ENCODE peak calls at places on chromosome 18, in nine cellular contexts. T is cardiac muscle cell, Q is Calu3, M is astrocyte of the cerebellum, I is fibroblast of lung, G is tibial nerve, W is transverse colon, C is left ventricle myocardium inferior, L is Caco-2. N is an unnamed sample.

GRCh38 chr18:31230495-31230894 is 67.8 kb upstream of the DSC1 start:
- DNase-seq in W (no peak), T (peak), C (no peak), G (no peak), M (peak), I (peak), Q (peak), L (no peak), N (no peak)

GRCh38 chr18:55522011-55522410 is 66.0 kb downstream of the TCF4 start:
- DNase-seq in T (peak), C (no peak), W (peak), L (no peak), M (no peak), I (no peak), G (no peak), Q (peak), N (no peak)

GRCh38 chr18:2909431-2910140 is 62.8 kb downstream of the EMILIN2 start:
- DNase-seq in C (no peak), I (no peak), M (no peak), L (no peak), T (no peak), G (no peak), W (no peak), Q (no peak), N (no peak)

GRCh38 chr18:65753520-65753919 is 2.7 kb downstream of the CDH7 start:
- DNase-seq in I (peak), C (no peak), Q (peak), L (no peak), G (no peak), W (no peak), T (no peak), M (peak), N (no peak)

GRCh38 chr18:12939161-12939560 is 8.7 kb upstream of the SEH1L start:
- DNase-seq in C (no peak), G (no peak), M (no peak), Q (no peak), W (no peak), I (no peak), L (no peak), T (no peak), N (no peak)

GRCh38 chr18:32771169-32771751 is 1.6 kb downstream of the KLHL14 start:
- DNase-seq in L (no peak), C (no peak), M (no peak), G (no peak), Q (peak), W (no peak), T (no peak), I (peak), N (peak)

GRCh38 chr18:6605115-6605869 is 124.2 kb upstream of the ARHGAP28 start:
- DNase-seq in C (no peak), M (no peak), W (no peak), I (no peak), Q (no peak), T (peak), L (no peak), G (no peak), N (no peak)

GRCh38 chr18:6719098-6719913 is 10.2 kb upstream of the ARHGAP28 start:
- DNase-seq in T (no peak), W (no peak), I (no peak), G (no peak), C (no peak), M (no peak), L (peak), Q (no peak), N (no peak)

GRCh38 chr18:715626-716025 is 3.2 kb upstream of the ENOSF1 start:
- DNase-seq in G (no peak), Q (no peak), I (peak), W (no peak), C (no peak), M (peak), T (peak), L (no peak), N (no peak)

GRCh38 chr18:75524852-75525251 is 97.3 kb upstream of the SMIM21 start:
- DNase-seq in T (no peak), M (no peak), G (no peak), I (no peak), L (no peak), C (no peak), W (no peak), Q (no peak), N (no peak)

GRCh38 chr18:9735238-9735637 is 27.1 kb downstream of the RAB31 start:
- DNase-seq in L (no peak), I (no peak), W (no peak), Q (no peak), T (no peak), G (no peak), M (no peak), C (no peak), N (no peak)

GRCh38 chr18:32772580-32773186 is at the start of gene KLHL14:
- DNase-seq in L (no peak), W (no peak), I (no peak), C (no peak), T (no peak), M (no peak), Q (no peak), G (no peak), N (no peak)

GRCh38 chr18:44637210-44638051 is 43.3 kb upstream of the SETBP1 start:
- DNase-seq in Q (peak), L (no peak), W (no peak), M (no peak), I (peak), C (no peak), T (no peak), G (no peak), N (no peak)

GRCh38 chr18:37663446-37663845 is 97.8 kb upstream of the CELF4 start:
- DNase-seq in W (no peak), G (no peak), Q (no peak), L (no peak), M (no peak), T (no peak), I (no peak), C (no peak), N (no peak)

GRCh38 chr18:59918320-59918755 is 18.5 kb downstream of the PMAIP1 start:
- DNase-seq in C (peak), G (no peak), L (no peak), Q (peak), W (peak), T (peak), M (peak), I (peak), N (peak)

GRCh38 chr18:62784338-62784965 is 69.1 kb downstream of the PHLPP1 start:
- DNase-seq in I (peak), L (no peak), T (peak), W (no peak), G (no peak), M (no peak), C (no peak), Q (no peak), N (no peak)

GRCh38 chr18:29351171-29351570 is 1174.2 kb upstream of the CDH2 start:
- DNase-seq in W (no peak), I (no peak), C (no peak), T (no peak), Q (no peak), M (no peak), L (no peak), G (no peak), N (no peak)

GRCh38 chr18:39799010-39799409 is 2156.0 kb upstream of the PIK3C3 start:
- DNase-seq in L (no peak), I (no peak), T (peak), W (peak), C (no peak), G (no peak), Q (peak), M (no peak), N (no peak)

GRCh38 chr18:77086034-77086433 is 46.5 kb downstream of the MBP start:
- DNase-seq in C (no peak), T (peak), L (no peak), G (no peak), Q (no peak), M (no peak), I (peak), W (no peak), N (no peak)

GRCh38 chr18:9413586-9413985 is 61.7 kb upstream of the RALBP1 start:
- DNase-seq in L (no peak), Q (no peak), M (no peak), C (no peak), G (no peak), I (peak), W (no peak), T (peak), N (no peak)

GRCh38 chr18:8403713-8404112 is 205.5 kb upstream of the RAB12 start:
- DNase-seq in I (no peak), M (no peak), T (no peak), Q (no peak), G (no peak), L (no peak), C (no peak), W (no peak), N (no peak)

GRCh38 chr18:8400825-8401224 is 208.4 kb upstream of the RAB12 start:
- DNase-seq in M (no peak), W (no peak), C (no peak), I (no peak), G (no peak), L (no peak), T (no peak), Q (no peak), N (no peak)

GRCh38 chr18:8400193-8400752 is 209.0 kb upstream of the RAB12 start:
- DNase-seq in T (no peak), L (no peak), G (no peak), I (no peak), Q (no peak), M (no peak), C (no peak), W (no peak), N (no peak)

GRCh38 chr18:8401606-8402005 is 207.6 kb upstream of the RAB12 start:
- DNase-seq in Q (no peak), I (no peak), M (no peak), G (no peak), C (no peak), L (no peak), W (no peak), T (no peak), N (no peak)

GRCh38 chr18:8402237-8402636 is 207.0 kb upstream of the RAB12 start:
- DNase-seq in G (no peak), Q (no peak), C (no peak), T (no peak), I (no peak), M (no peak), W (no peak), L (no peak), N (no peak)
- TF ChIP-seq CTCF in G (no peak), Q (no peak), C (no peak), T (no peak), I (no peak), M (no peak), W (no peak), L (no peak), N (no peak)

DNA sequence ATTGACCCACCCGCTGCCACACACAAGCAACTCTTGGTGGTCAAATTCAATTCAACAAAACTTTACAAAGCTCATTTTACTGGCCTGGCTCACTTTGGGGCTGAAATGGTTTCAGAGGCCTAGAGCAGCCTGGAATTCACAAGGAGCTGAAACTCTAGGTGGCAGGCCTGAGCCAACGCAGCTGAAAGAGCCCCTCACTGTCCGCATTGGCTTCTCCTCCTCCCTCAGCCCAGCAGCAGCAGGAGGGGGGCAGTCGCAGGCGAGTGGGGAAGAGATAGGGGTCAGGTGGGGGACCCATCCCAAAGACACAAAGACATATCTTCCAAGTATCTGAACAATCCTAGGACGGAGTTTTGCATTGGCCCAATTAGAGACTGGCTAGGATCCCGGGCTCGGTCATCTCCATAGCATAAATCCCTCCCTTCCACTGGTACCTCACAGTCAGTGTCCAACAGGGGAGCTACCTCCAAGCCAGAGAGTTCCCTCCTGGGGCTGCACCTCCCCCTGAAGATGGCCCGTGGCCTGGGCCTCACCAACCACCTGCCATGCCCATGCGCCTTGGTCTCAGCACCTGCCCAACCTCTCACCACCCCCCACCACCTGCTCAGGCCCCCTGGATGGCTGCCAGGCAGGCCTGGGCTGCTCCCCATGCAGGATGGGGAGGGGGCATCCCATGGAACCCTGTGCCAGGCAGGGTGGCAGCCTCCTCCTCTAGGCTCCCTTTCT is 113.4 kb downstream of the ZBTB7C start:
- DNase-seq in T (peak), G (no peak), W (no peak), I (peak), C (no peak), M (no peak), L (no peak), Q (no peak), N (no peak)
- TF ChIP-seq CTCF in T (peak), G (peak), W (no peak), I (peak), C (peak), M (peak), L (no peak), Q (no peak), N (no peak)

GRCh38 chr18:67710639-67711038 is 194.1 kb upstream of the DSEL start:
- DNase-seq in I (no peak), T (no peak), Q (peak), W (no peak), L (no peak), C (no peak), M (no peak), G (no peak), N (no peak)
- TF ChIP-seq CTCF in I (no peak), T (peak), Q (peak), W (no peak), L (peak), C (no peak), M (no peak), G (no peak), N (no peak)

DNA sequence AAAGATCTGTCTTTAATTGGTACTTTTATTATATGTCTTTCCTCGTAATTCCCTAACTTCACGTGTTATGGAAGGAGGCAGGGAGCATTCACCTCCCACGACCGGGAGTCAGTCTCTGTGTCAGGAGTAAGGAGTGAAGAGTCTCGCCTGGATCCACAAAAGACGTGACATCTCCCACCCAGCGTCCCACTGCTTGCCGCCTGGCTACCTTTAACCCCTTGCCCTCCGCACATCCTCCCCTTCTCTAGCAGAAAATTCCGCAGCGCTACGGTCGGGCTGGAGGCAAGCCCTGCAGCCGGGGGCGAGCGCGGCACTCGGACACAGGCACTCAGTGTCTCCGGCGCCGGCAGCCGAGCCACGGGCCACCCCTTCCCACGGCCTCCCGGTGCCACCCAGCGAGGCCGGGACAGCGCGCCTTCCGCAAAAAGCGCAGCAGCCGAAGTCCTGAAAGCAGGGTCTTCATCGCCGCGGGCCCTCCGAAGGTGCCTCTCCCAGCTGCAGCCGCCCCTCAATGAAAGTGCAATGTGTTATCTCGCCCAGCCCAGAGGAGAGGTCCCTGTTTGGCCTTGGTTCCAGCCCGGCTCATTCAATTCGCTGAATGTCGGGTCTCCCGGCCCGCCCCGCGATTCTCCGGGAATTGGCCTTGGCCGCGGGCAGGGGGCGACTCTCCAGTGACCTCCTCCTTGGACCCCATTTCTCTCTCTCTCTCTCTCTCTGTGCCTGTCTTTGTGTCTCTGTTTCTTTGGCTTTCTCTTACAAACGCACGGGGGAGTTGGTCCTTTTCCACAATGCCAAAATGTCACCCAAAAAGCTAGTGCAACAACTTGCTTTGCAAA is 1.2 kb downstream of the DLGAP1 start:
- DNase-seq in L (no peak), G (no peak), Q (no peak), C (no peak), W (no peak), T (no peak), I (peak), M (no peak), N (no peak)
- TF ChIP-seq CTCF in L (no peak), G (no peak), Q (no peak), C (no peak), W (no peak), T (no peak), I (no peak), M (peak), N (no peak)

GRCh38 chr18:34947711-34948125 is 93.5 kb upstream of the MAPRE2 start:
- DNase-seq in M (no peak), C (no peak), W (no peak), I (peak), G (no peak), T (peak), Q (no peak), L (no peak), N (no peak)
- TF ChIP-seq CTCF in M (no peak), C (no peak), W (no peak), I (no peak), G (no peak), T (no peak), Q (no peak), L (no peak), N (no peak)

DNA sequence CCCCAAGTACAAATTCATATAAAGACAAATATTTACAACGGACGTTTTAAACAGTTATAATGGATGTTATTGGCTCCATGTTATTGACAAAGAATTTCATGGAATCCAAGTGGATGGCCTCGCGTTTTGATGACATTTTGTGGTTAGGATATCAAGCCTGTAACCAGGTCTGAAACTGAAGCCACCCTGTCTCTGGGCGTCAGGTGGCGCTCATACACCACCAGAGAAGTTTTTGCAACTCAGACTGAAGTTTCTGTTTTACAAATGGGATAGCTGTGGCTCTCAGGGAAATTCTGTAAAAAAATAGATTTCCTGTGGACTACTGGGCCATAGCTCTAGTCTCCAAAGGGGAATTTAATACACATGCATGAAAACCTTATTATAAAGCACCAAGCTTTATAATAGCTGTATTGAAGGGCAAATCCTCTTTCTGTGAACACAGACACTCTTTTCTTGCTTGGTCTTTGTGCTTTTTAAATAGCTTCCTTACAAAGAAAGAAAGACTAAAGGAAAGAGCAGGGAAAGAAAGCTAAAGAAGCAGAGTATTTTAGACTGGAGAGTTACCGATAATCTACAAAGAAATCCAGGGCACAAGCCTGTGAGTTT is 86.7 kb downstream of the C18orf54 start:
- DNase-seq in C (peak), W (peak), T (peak), I (peak), Q (peak), M (peak), L (peak), G (peak), N (no peak)
- TF ChIP-seq CTCF in C (peak), W (peak), T (peak), I (peak), Q (peak), M (peak), L (peak), G (peak), N (no peak)